ENCODE peak calls at places on chromosomes 11 and 22, in six cellular contexts. B is bronchial epithelial cell; O is activated T-cell treated with anti-CD3 and anti-CD28 coated beads, Interleukin-2, amount 50 U/mL, for 72 hours; A is mammary epithelial cell; K is GM04504; J is left cardiac atrium. I is an unnamed sample.

GRCh38 chr11:133821776-133822175 is 23.5 kb downstream of the SPATA19 start:
- DNase-seq in J (peak; percentile 69), B (peak; percentile 23), K (no peak), O (peak; percentile 37), A (no peak), I (no peak)

GRCh38 chr11:69834251-69834650 is 15.0 kb upstream of the FGF3 start:
- DNase-seq in B (no peak), J (no peak), A (no peak), O (no peak), K (no peak), I (peak; percentile 57)

GRCh38 chr11:72569966-72570892 is 104.0 kb downstream of the PDE2A start:
- DNase-seq in J (no peak), O (no peak), K (peak; percentile 33), B (peak; percentile 91), A (peak; percentile 84), I (no peak)

GRCh38 chr11:1400168-1401000 is 10.7 kb downstream of the BRSK2 start:
- DNase-seq in B (no peak), J (peak; percentile 15), K (no peak), O (no peak), A (no peak), I (no peak)

GRCh38 chr11:94171693-94172440 is 43.2 kb downstream of the PANX1 start:
- DNase-seq in J (no peak), O (peak; percentile 52), K (peak; percentile 24), B (no peak), A (peak; percentile 10), I (no peak)

GRCh38 chr11:67355023-67355793 is 1.9 kb upstream of the POLD4 start:
- DNase-seq in B (no peak), A (no peak), J (no peak), O (no peak), K (no peak), I (no peak)

GRCh38 chr22:20982563-20982882 is 426 bp downstream of the LZTR1 start:
- DNase-seq in B (no peak), K (no peak), O (no peak), A (no peak), J (no peak), I (no peak)

GRCh38 chr11:70065318-70066135 is 12.6 kb upstream of the ANO1 start:
- DNase-seq in A (no peak), B (no peak), K (no peak), O (no peak), J (no peak), I (no peak)

GRCh38 chr22:39776295-39776694 is 117.3 kb downstream of the ENTHD1 start:
- DNase-seq in O (no peak), K (no peak), B (no peak), A (no peak), J (no peak), I (no peak)

I was measured in mesenteric fat pad.